ENCODE peak calls at places on chromosomes 1 and 21, in ten cellular contexts. H is mesendoderm, E is heart left ventricle, N is MM.1S, V is testis, C is SK-N-SH, Z is esophagus muscularis mucosa, M is aorta, J is neural progenitor cell, T is astrocyte. L is an unnamed sample. For H3K36me3 and H3K4me1, the result is how much of the 10 kb centered on the place peaks cover.

GRCh38 chr1:21149862-21150432 is 26.8 kb downstream of the EIF4G3 start:
- DNase-seq in V (no peak), T (peak), E (peak), M (no peak), C (peak), J (peak), N (no peak), Z (no peak), H (peak), L (no peak)

GRCh38 chr1:154967331-154967950 is 3.1 kb downstream of the SHC1 start:
- DNase-seq in M (no peak), Z (no peak), E (peak), N (no peak), T (no peak), V (no peak), C (no peak), H (no peak), J (no peak), L (peak)

GRCh38 chr1:149978547-149979023 is 31.9 kb downstream of the OTUD7B start:
- DNase-seq in Z (no peak), N (no peak), C (no peak), J (no peak), V (no peak), M (no peak), H (no peak), E (no peak), T (no peak), L (no peak)

GRCh38 chr21:36337099-36337509 is 17.1 kb downstream of the MORC3 start:
- DNase-seq in T (peak), E (no peak), M (no peak), Z (no peak), J (no peak), N (no peak), H (no peak), C (no peak), V (no peak), L (no peak)

GRCh38 chr1:31514117-31514516 is 62.2 kb upstream of the TINAGL1 start:
- DNase-seq in J (no peak), Z (no peak), H (no peak), C (no peak), E (no peak), N (no peak), T (no peak), V (no peak), M (no peak), L (no peak)

GRCh38 chr1:121558514-121558913 is 373.7 kb downstream of the SRGAP2C start:
- DNase-seq in E (peak), Z (no peak), V (no peak), N (no peak), H (peak), J (peak), T (peak), C (no peak), M (no peak), L (no peak)

GRCh38 chr1:213996320-213997022 is 8.7 kb downstream of the PROX1 start:
- DNase-seq in M (no peak), V (no peak), T (no peak), E (peak), N (no peak), Z (no peak), C (no peak), H (no peak), J (no peak), L (no peak)

GRCh38 chr1:95620076-95620475 is 386.1 kb downstream of the RWDD3 start:
- DNase-seq in N (no peak), J (no peak), E (no peak), C (no peak), T (no peak), V (no peak), Z (no peak), M (no peak), H (no peak), L (no peak)

GRCh38 chr21:39568380-39568779 is 44.4 kb upstream of the B3GALT5 start:
- DNase-seq in T (no peak), V (no peak), Z (no peak), E (no peak), J (no peak), C (no peak), N (no peak), H (peak), M (no peak), L (no peak)

GRCh38 chr1:197733324-197733723 is 42.0 kb downstream of the DENND1B start:
- DNase-seq in C (no peak), N (no peak), J (peak), E (no peak), H (no peak), Z (no peak), V (no peak), M (no peak), T (no peak), L (no peak)

GRCh38 chr1:12600335-12600734 is 17.7 kb downstream of the DHRS3 start:
- DNase-seq in J (no peak), H (no peak), M (peak), C (no peak), Z (no peak), V (peak), N (no peak), E (peak), T (no peak), L (no peak)

GRCh38 chr1:12598914-12599463 is 19.0 kb downstream of the DHRS3 start:
- DNase-seq in J (no peak), V (no peak), Z (no peak), T (no peak), N (no peak), H (no peak), M (no peak), E (no peak), C (no peak), L (no peak)

GRCh38 chr1:12597792-12598191 is 20.2 kb downstream of the DHRS3 start:
- DNase-seq in E (peak), H (no peak), J (no peak), T (no peak), Z (no peak), N (no peak), V (no peak), M (peak), C (no peak), L (no peak)

GRCh38 chr1:12600880-12601633 is 17.0 kb downstream of the DHRS3 start:
- DNase-seq in N (peak), T (no peak), E (peak), H (peak), M (no peak), V (no peak), Z (no peak), J (peak), C (peak), L (peak)

GRCh38 chr1:12599657-12600056 is 18.4 kb downstream of the DHRS3 start:
- DNase-seq in V (no peak), M (no peak), H (no peak), Z (no peak), T (no peak), C (no peak), J (no peak), E (no peak), N (no peak), L (no peak)
- H3K4me3 ChIP-seq in V (no peak), M (no peak), H (no peak), Z (no peak), T (no peak), C (no peak), J (no peak), E (no peak), N (no peak), L (no peak)

GRCh38 chr1:168555521-168556046 is 11.8 kb upstream of the XCL2 start:
- DNase-seq in J (no peak), C (no peak), M (no peak), E (no peak), V (no peak), N (no peak), T (no peak), Z (no peak), H (no peak), L (no peak)

GRCh38 chr1:168556647-168557046 is 12.8 kb upstream of the XCL2 start:
- DNase-seq in M (no peak), N (no peak), V (no peak), E (no peak), H (no peak), C (no peak), T (no peak), Z (no peak), J (no peak), L (no peak)

GRCh38 chr1:168552961-168553360 is 9.2 kb upstream of the XCL2 start:
- DNase-seq in E (no peak), V (no peak), C (no peak), Z (no peak), H (no peak), J (no peak), M (no peak), T (no peak), N (no peak), L (no peak)

GRCh38 chr1:168553680-168554553 is 10.1 kb upstream of the XCL2 start:
- DNase-seq in N (no peak), J (no peak), T (no peak), E (no peak), M (no peak), V (no peak), Z (no peak), H (no peak), C (no peak), L (no peak)

DNA sequence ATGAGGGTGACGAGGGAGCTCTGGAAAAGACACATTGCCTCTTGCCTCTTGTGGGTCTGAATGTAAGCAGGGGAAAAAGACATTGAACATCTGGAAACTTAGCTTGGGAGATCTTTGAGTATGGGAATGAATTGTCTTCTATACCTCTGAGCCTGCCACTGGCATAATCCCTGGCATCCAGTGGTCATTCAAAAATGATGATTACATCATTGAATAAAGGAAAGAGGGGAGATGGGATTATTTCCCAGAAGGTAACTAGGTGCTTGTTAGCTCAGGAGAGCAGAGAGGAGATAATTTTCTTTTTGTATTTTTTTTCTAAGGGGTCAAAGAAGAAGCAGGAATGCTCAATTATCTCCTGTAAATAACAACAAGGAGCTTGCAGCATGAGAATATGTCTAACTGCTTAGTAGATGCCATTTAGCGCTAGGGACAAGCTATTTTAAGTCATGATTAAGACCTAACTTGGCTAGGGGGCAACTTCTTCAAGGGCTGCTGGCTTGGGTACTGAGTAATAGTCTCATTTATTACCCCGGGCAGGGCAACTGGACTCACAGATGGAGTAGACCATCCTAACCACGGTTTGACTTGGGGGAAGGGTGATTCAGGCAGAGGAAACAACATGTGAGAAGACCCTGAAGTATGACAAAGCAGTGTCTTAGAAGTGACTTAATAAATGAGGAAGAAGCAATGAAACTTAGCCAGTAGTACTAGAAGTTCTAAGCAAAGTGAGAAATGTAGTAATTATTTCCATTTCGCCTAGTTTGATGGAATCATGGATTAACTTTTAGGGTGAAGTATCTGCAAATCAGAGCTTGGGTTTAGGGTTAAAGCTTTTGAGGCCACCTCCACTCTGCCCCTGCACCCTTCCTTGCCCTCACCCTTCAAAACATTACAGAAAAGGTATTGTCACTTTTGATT is 11.1 kb upstream of the XCL2 start:
- DNase-seq in C (no peak), Z (no peak), V (no peak), T (no peak), J (no peak), E (no peak), M (no peak), N (no peak), H (no peak), L (no peak)
- H3K36me3 ChIP-seq in C (under half), Z (under half), V (under half), T (under half), J (under half), E (under half), M (under half), N (under half), H (under half), L (under half)

GRCh38 chr1:43822040-43822439 is 111.6 kb upstream of the ARTN start:
- DNase-seq in N (no peak), C (no peak), T (peak), Z (no peak), E (peak), H (peak), V (no peak), M (peak), J (no peak), L (no peak)
- H3K4me1 ChIP-seq in N (under half), C (under half), T (under half), Z (under half), E (under half), H (under half), V (under half), M (under half), J (under half), L (under half)

GRCh38 chr21:41507521-41508414 is at the start of gene TMPRSS2:
- DNase-seq in E (no peak), M (no peak), T (no peak), Z (no peak), H (peak), J (peak), V (no peak), N (no peak), C (no peak), L (no peak)
- H3K4me3 ChIP-seq in E (peak), M (no peak), T (no peak), Z (peak), H (peak), J (peak), V (peak), N (peak), C (no peak), L (no peak)

GRCh38 chr1:3787347-3787710 is 9.0 kb downstream of the LRRC47 start:
- DNase-seq in M (no peak), T (no peak), Z (no peak), V (no peak), C (no peak), J (no peak), H (no peak), N (no peak), E (no peak), L (peak)
- H3K36me3 ChIP-seq in M (under half), T (under half), Z (under half), V (under half), C (under half), J (under half), H (under half), N (under half), E (under half), L (under half)

GRCh38 chr1:64882574-64883255 is 83.6 kb downstream of the JAK1 start:
- DNase-seq in J (no peak), T (no peak), M (no peak), H (no peak), V (no peak), Z (no peak), C (no peak), N (peak), E (no peak), L (no peak)
- H3K4me1 ChIP-seq in J (under half), T (under half), M (under half), H (under half), V (under half), Z (under half), C (under half), N (under half), E (under half), L (half or more)

DNA sequence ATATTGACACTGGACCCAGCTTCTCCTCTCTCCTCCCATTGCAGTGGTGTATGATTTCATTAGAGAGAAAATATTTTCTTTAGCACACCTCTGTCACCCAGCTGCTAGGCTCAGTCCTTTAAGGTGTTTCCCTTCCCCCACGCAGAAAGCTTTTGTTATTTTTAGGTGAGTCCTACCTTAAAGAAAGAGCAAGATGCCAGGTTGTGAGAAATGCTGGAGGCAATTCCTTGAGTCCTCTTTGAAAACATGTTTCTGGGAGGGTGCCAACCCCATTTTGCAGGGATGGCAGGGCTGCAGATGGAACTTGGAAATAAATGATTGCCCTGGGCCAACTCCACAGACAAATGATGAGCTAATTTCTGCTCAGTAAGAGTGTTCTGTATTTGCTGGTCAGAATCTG is 119.2 kb upstream of the RAB3GAP2 start:
- DNase-seq in V (no peak), T (no peak), N (no peak), H (no peak), E (no peak), Z (no peak), C (no peak), M (no peak), J (no peak), L (no peak)
- H3K4me3 ChIP-seq in V (no peak), T (no peak), N (no peak), H (no peak), E (no peak), Z (no peak), C (no peak), M (no peak), J (no peak), L (no peak)

DNA sequence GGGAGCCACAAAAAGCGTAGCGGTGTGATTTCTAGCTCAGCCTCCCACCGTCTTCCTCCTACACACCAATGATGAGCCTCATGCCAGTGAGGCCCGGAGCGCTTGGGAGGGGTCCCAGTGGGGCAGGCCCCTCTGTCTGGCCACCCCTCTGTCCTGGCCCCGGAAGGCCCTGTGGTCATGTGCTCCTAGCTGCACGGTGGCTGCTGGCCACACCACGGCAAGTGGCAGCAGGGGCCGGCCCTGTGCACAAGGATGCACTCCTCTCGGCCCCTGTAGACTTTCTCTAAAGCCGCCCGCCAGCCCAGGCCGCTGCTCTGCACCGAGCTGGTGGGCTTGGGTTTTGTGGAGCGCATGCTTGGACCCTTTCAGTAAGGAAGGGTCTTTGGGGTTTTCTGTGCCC is 53.6 kb downstream of the KCNAB2 start:
- DNase-seq in E (no peak), Z (no peak), J (no peak), C (no peak), V (no peak), N (no peak), H (no peak), T (no peak), M (peak), L (no peak)
- H3K36me3 ChIP-seq in E (under half), Z (under half), J (under half), C (under half), V (under half), N (under half), H (under half), T (under half), M (under half), L (under half)

GRCh38 chr1:177940682-177941081 is 29.2 kb downstream of the SEC16B start:
- DNase-seq in N (no peak), J (no peak), M (no peak), V (no peak), Z (no peak), T (no peak), H (no peak), C (no peak), E (no peak), L (no peak)
- H3K4me1 ChIP-seq in N (under half), J (under half), M (under half), V (under half), Z (under half), T (under half), H (under half), C (under half), E (under half), L (under half)

GRCh38 chr1:71298633-71299032 is 217.8 kb upstream of the ZRANB2 start:
- DNase-seq in E (no peak), V (peak), T (no peak), J (no peak), H (no peak), C (no peak), Z (no peak), N (no peak), M (no peak), L (no peak)
- H3K4me3 ChIP-seq in E (no peak), V (no peak), T (no peak), J (no peak), H (no peak), C (no peak), Z (no peak), N (no peak), M (no peak), L (no peak)